ENCODE peak calls at places on chromosome 19, in seven cellular contexts. One of them, this sample, is unnamed.

GRCh38 chr19:38233740-38234251 is 9.8 kb upstream of the DPF1 start:
- DNase-seq in NCI-H1092: peak
- DNase-seq in endodermal cell: peak
- DNase-seq in frontal cortex: peak
- DNase-seq in heart right ventricle: peak
- DNase-seq in NCI-H524: peak
- DNase-seq in HCEC 1CT: peak
- DNase-seq in this sample: peak

GRCh38 chr19:18609717-18610051 is 3.0 kb upstream of the TMEM59L start:
- DNase-seq in NCI-H1092: no peak
- DNase-seq in HCEC 1CT: no peak
- DNase-seq in NCI-H524: no peak
- DNase-seq in frontal cortex: no peak
- DNase-seq in endodermal cell: no peak
- DNase-seq in heart right ventricle: no peak
- DNase-seq in this sample: no peak

GRCh38 chr19:18128044-18128443 is 24.9 kb upstream of the PIK3R2 start:
- DNase-seq in NCI-H1092: no peak
- DNase-seq in heart right ventricle: no peak
- DNase-seq in NCI-H524: no peak
- DNase-seq in endodermal cell: no peak
- DNase-seq in frontal cortex: no peak
- DNase-seq in HCEC 1CT: no peak
- DNase-seq in this sample: no peak

GRCh38 chr19:45125975-45126493 is 33.1 kb downstream of the PPP1R37 start:
- DNase-seq in frontal cortex: no peak
- DNase-seq in HCEC 1CT: peak
- DNase-seq in endodermal cell: peak
- DNase-seq in heart right ventricle: peak
- DNase-seq in NCI-H1092: no peak
- DNase-seq in NCI-H524: peak
- DNase-seq in this sample: no peak

GRCh38 chr19:3547301-3547731 is 8.3 kb downstream of the TEKTIP1 start:
- DNase-seq in NCI-H1092: no peak
- DNase-seq in heart right ventricle: no peak
- DNase-seq in endodermal cell: peak
- DNase-seq in HCEC 1CT: no peak
- DNase-seq in NCI-H524: no peak
- DNase-seq in frontal cortex: no peak
- DNase-seq in this sample: no peak

GRCh38 chr19:33954686-33955085 is 158.0 kb downstream of the KCTD15 start:
- DNase-seq in frontal cortex: no peak
- DNase-seq in heart right ventricle: no peak
- DNase-seq in endodermal cell: peak
- DNase-seq in HCEC 1CT: no peak
- DNase-seq in NCI-H1092: no peak
- DNase-seq in NCI-H524: no peak
- DNase-seq in this sample: no peak

GRCh38 chr19:38692458-38693379 is 45.3 kb downstream of the ACTN4 start:
- DNase-seq in NCI-H1092: no peak
- DNase-seq in endodermal cell: no peak
- DNase-seq in HCEC 1CT: no peak
- DNase-seq in frontal cortex: no peak
- DNase-seq in NCI-H524: no peak
- DNase-seq in heart right ventricle: no peak
- DNase-seq in this sample: no peak

GRCh38 chr19:4988770-4989251 is 19.9 kb downstream of the KDM4B start:
- DNase-seq in frontal cortex: no peak
- DNase-seq in NCI-H1092: no peak
- DNase-seq in NCI-H524: no peak
- DNase-seq in HCEC 1CT: peak
- DNase-seq in heart right ventricle: peak
- DNase-seq in endodermal cell: peak
- DNase-seq in this sample: peak

GRCh38 chr19:46346821-46347571 is at the start of gene PPP5C:
- DNase-seq in NCI-H524: peak
- DNase-seq in NCI-H1092: peak
- DNase-seq in heart right ventricle: peak
- DNase-seq in frontal cortex: peak
- DNase-seq in endodermal cell: peak
- DNase-seq in HCEC 1CT: peak
- DNase-seq in this sample: peak

GRCh38 chr19:11513946-11514345 is 8.3 kb upstream of the ZNF653 start:
- DNase-seq in endodermal cell: peak
- DNase-seq in NCI-H524: no peak
- DNase-seq in frontal cortex: no peak
- DNase-seq in heart right ventricle: no peak
- DNase-seq in NCI-H1092: no peak
- DNase-seq in HCEC 1CT: no peak
- DNase-seq in this sample: no peak

GRCh38 chr19:41411682-41412265 is 14.2 kb downstream of the BCKDHA start:
- DNase-seq in NCI-H524: no peak
- DNase-seq in HCEC 1CT: no peak
- DNase-seq in NCI-H1092: no peak
- DNase-seq in frontal cortex: peak
- DNase-seq in endodermal cell: no peak
- DNase-seq in heart right ventricle: peak
- DNase-seq in this sample: no peak

GRCh38 chr19:13691569-13691968 is 72.8 kb upstream of the MRI1 start:
- DNase-seq in HCEC 1CT: no peak
- DNase-seq in NCI-H1092: no peak
- DNase-seq in frontal cortex: no peak
- DNase-seq in endodermal cell: no peak
- DNase-seq in heart right ventricle: no peak
- DNase-seq in NCI-H524: no peak
- DNase-seq in this sample: no peak

GRCh38 chr19:6108721-6109633 is 1.3 kb downstream of the RFX2 start:
- DNase-seq in endodermal cell: peak
- DNase-seq in HCEC 1CT: peak
- DNase-seq in NCI-H1092: no peak
- DNase-seq in frontal cortex: peak
- DNase-seq in NCI-H524: no peak
- DNase-seq in heart right ventricle: peak
- DNase-seq in this sample: peak

GRCh38 chr19:10603084-10603872 is 16.2 kb upstream of the AP1M2 start:
- DNase-seq in HCEC 1CT: no peak
- DNase-seq in NCI-H524: no peak
- DNase-seq in endodermal cell: peak
- DNase-seq in heart right ventricle: peak
- DNase-seq in NCI-H1092: no peak
- DNase-seq in frontal cortex: no peak
- DNase-seq in this sample: peak

This sample was measured in posterior vena cava.